ENCODE peak calls at places on chromosome 1, in six cellular contexts. K, M, J, Q, G and P are unnamed samples.

GRCh38 chr1:77888429-77889239 is at the start of gene NEXN:
- DNase-seq in K (peak; percentile 79), M (peak; percentile 81), J (peak; percentile 48), Q (peak; percentile 63), G (peak; percentile 92), P (peak; percentile 52)

GRCh38 chr1:112396668-112397025 is 633 bp downstream of the CTTNBP2NL start:
- DNase-seq in K (peak; percentile 21), M (peak; percentile 62), J (no peak), Q (no peak), G (peak; percentile 33), P (no peak)

GRCh38 chr1:82625562-82625961 is 824.8 kb downstream of the ADGRL2 start:
- DNase-seq in K (no peak), M (no peak), J (no peak), Q (no peak), G (peak; percentile 16), P (peak; percentile 13)

GRCh38 chr1:35499652-35500176 is 57.5 kb downstream of the KIAA0319L start:
- DNase-seq in K (no peak), M (peak; percentile 24), J (no peak), Q (peak; percentile 31), G (no peak), P (no peak)

GRCh38 chr1:109201123-109201703 is 12.5 kb upstream of the SARS1 start:
- DNase-seq in K (peak; percentile 96), M (peak; percentile 78), J (peak; percentile 87), Q (peak; percentile 34), G (peak; percentile 75), P (peak; percentile 84)

GRCh38 chr1:216771922-216772321 is 48.7 kb upstream of the ESRRG start:
- DNase-seq in K (no peak), M (no peak), J (no peak), Q (no peak), G (no peak), P (no peak)

GRCh38 chr1:95311006-95311405 is 77.0 kb downstream of the RWDD3 start:
- DNase-seq in K (no peak), M (no peak), J (peak; percentile 47), Q (no peak), G (no peak), P (peak; percentile 9)

GRCh38 chr1:54359393-54360162 is 46.6 kb downstream of the SSBP3 start:
- DNase-seq in K (no peak), M (no peak), J (no peak), Q (no peak), G (no peak), P (no peak)

GRCh38 chr1:24206516-24207394 is 19.7 kb upstream of the IFNLR1 start:
- DNase-seq in K (no peak), M (no peak), J (peak; percentile 82), Q (peak; percentile 58), G (no peak), P (peak; percentile 58)

GRCh38 chr1:60535713-60536112 is 462.1 kb upstream of the C1orf87 start:
- DNase-seq in K (no peak), M (no peak), J (peak; percentile 24), Q (no peak), G (no peak), P (no peak)

GRCh38 chr1:89633745-89634625 is 1.1 kb downstream of the LRRC8C start:
- DNase-seq in K (peak; percentile 48), M (peak; percentile 25), J (peak; percentile 22), Q (no peak), G (peak; percentile 51), P (peak; percentile 30)

GRCh38 chr1:215243275-215244054 is 160.9 kb downstream of the KCNK2 start:
- DNase-seq in K (peak; percentile 2), M (no peak), J (no peak), Q (no peak), G (no peak), P (no peak)

GRCh38 chr1:150925080-150925479 is 1.1 kb upstream of the SETDB1 start:
- DNase-seq in K (no peak), M (no peak), J (peak; percentile 15), Q (no peak), G (no peak), P (peak; percentile 3)

GRCh38 chr1:170908942-170909341 is 26.4 kb upstream of the MROH9 start:
- DNase-seq in K (no peak), M (no peak), J (no peak), Q (no peak), G (no peak), P (no peak)

GRCh38 chr1:27406354-27406665 is 13.9 kb downstream of the GPR3 start:
- DNase-seq in K (no peak), M (no peak), J (no peak), Q (no peak), G (no peak), P (no peak)

GRCh38 chr1:108933944-108934343 is 29.3 kb downstream of the CLCC1 start:
- DNase-seq in K (no peak), M (no peak), J (no peak), Q (no peak), G (no peak), P (no peak)

DNA sequence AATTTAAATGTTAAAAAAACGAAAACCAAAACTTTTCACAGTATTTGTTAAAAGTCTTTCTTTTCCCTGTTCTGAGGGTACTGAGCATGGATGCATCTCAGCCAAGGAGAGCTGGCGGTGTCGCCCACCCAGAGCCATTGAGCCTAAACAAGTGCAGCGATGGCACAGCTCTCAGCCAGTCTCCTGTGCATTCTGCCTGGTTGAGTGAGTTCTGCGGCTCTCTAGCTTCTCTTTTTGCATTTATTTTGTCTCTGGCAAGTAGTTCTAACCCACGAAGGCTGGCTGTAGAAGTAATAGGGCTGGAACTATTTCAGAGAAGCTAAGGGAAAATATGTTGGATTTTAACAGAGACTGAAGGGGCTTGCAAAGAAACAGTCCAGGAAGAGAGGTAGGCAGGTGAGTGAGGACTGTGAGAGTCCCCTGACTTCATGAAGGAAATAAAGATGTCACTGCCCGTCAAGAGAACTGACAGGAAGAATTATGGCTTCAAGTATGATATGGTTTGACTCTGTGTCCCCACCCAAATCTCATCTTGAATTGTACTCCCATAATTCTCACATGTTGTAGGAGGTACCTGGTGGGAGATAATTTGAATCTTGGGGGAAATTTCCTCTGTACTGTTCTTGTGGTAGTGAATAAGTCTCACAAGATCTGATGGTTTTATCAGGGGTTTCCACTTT is 35.6 kb upstream of the LIN9 start:
- DNase-seq in K (no peak), M (no peak), J (no peak), Q (no peak), G (no peak), P (no peak)
- H3K4me1 ChIP-seq in K (no peaks in the 10 kb centered on the region), M (peaks cover 4% of the 10 kb centered on the region), J (no peaks in the 10 kb centered on the region), Q (peaks cover under 1% of the 10 kb centered on the region), G (no peaks in the 10 kb centered on the region), P (no peaks in the 10 kb centered on the region)

DNA sequence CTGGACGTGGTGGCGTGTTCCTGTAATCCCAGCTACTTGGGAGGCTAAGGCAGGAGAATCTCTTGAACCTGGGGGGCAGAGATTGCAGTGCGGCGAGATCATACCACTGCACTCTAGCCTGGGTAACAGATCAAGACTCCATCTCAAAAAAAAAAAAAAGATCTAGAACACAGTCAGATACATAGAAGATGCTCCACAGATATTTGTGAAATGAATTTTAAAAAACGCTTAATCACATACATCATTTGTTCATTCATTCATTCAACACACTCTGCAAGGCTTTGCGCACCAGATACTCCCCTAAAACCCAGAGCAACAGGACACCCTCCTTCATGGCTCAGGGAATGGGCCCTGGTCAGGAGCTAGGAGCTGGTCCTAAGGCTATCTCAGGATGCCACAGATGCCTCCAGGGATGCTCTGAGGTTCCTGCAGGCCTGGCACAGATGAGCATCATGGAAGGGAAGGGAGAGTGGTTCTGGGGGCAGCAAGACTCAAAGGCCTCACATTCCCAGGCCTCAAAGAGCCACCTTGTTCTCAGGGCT is 6.4 kb downstream of the HSPG2 start:
- DNase-seq in K (no peak), M (no peak), J (no peak), Q (no peak), G (no peak), P (no peak)
- H3K27ac ChIP-seq in K (peak overlapping the region; percentile 76), M (peak overlapping the region; percentile 98), J (peak overlapping the region; percentile 33), Q (peak overlapping the region; percentile 97), G (peak overlapping the region; percentile 95), P (no peak overlapping the region)

DNA sequence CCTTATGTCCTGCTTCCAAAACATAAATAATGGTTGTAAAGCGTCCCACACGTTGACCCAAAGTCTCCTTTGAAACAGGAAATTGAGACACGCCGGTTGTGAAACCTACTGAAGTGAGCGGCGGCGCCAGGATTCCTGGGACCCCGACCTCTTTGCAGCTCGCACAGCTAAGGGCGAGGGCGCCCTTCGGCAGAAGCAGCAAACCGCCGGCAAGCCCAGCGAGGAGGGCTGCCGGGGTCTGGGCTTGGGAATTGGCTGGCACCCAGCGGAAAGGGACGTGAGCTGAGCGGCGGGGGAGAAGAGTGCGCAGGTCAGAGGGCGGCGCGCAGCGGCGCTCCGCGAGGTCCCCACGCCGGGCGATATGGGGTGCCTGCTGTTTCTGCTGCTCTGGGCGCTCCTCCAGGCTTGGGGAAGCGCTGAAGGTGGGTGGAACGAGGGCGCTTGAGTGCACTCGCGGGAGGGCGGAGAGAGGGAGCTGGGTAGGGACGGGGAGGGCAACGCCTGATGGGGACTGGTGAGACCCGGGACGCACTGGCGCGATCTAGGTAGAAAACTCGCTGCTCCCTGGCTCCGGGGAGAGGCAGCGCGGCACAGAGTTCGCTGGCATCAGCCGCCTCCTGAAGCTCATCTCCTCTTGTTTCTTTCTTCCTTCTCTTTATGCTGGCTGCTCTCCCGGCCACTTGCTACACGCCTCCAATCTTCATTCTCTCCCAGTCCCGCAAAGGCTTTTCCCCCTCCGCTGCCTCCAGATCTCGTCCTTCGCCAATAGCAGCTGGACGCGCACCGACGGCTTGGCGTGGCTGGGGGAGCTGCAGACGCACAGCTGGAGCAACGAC is at the start of gene CD1D:
- DNase-seq in K (no peak), M (peak; percentile 51), J (no peak), Q (no peak), G (peak; percentile 25), P (no peak)
- H3K27me3 ChIP-seq in K (peaks cover 65% of the 10 kb centered on the region), M (peaks cover 38% of the 10 kb centered on the region), J (peaks cover 99% of the 10 kb centered on the region), Q (peaks cover 62% of the 10 kb centered on the region), G (peaks cover 41% of the 10 kb centered on the region), P (no peaks in the 10 kb centered on the region)

GRCh38 chr1:101316276-101316675 is 79.5 kb downstream of the S1PR1 start:
- DNase-seq in K (no peak), M (no peak), J (no peak), Q (no peak), G (no peak), P (no peak)

GRCh38 chr1:101311146-101311892 is 74.5 kb downstream of the S1PR1 start:
- DNase-seq in K (no peak), M (no peak), J (no peak), Q (no peak), G (no peak), P (no peak)

GRCh38 chr1:101316801-101317200 is 80.0 kb downstream of the S1PR1 start:
- DNase-seq in K (no peak), M (no peak), J (no peak), Q (no peak), G (no peak), P (no peak)

GRCh38 chr1:101312192-101312591 is 75.4 kb downstream of the S1PR1 start:
- DNase-seq in K (no peak), M (no peak), J (no peak), Q (no peak), G (no peak), P (no peak)

DNA sequence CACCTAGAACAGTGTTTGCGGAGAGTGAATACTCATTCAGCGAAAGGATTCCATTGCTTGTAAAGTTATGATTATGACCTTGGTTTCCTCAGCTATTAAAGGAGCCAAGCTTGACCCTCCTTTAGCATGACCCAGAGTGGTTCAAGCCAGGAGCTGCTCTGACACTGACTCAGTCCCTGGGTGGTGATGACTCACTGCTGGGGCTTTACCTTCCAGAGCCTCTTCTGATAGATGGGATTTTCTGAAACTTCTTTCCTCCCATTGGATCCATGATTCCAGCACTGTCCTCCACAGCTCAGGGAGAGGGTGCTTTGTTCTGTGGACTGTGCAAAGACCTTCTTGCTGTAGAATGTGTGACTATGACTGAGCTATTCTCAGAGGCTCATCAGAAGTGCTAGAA is 77.4 kb downstream of the S1PR1 start:
- DNase-seq in K (peak; percentile 62), M (peak; percentile 20), J (peak; percentile 52), Q (no peak), G (no peak), P (peak; percentile 31)
- H3K4me1 ChIP-seq in K (no peaks in the 10 kb centered on the region), M (peaks cover 12% of the 10 kb centered on the region), J (no peaks in the 10 kb centered on the region), Q (peaks cover 4% of the 10 kb centered on the region), G (no peaks in the 10 kb centered on the region), P (peaks cover 3% of the 10 kb centered on the region)

GRCh38 chr1:47331875-47332274 is 1.7 kb upstream of the CMPK1 start:
- DNase-seq in K (no peak), M (no peak), J (no peak), Q (no peak), G (no peak), P (no peak)
- H3K27ac ChIP-seq in K (no peak overlapping the region), M (peak overlapping the region; percentile 100), J (no peak overlapping the region), Q (no peak overlapping the region), G (no peak overlapping the region), P (no peak overlapping the region)